ENCODE peak calls at places on chromosomes 7 and 10, in nine cellular contexts. Q, A, I, E, F, D, Y, H and G are unnamed samples.

GRCh38 chr10:1061930-1062769 is 6.0 kb downstream of the WDR37 start:
- DNase-seq in D (no peak), E (no peak), Q (no peak), I (peak), A (no peak), H (no peak), F (no peak), Y (no peak), G (no peak)

GRCh38 chr7:14507617-14508016 is 394.9 kb downstream of the DGKB start:
- DNase-seq in H (no peak), Y (no peak), A (no peak), E (no peak), I (peak), F (no peak), Q (no peak), D (no peak), G (no peak)

GRCh38 chr10:94293344-94293743 is 69.4 kb downstream of the NOC3L start:
- DNase-seq in Q (no peak), Y (no peak), E (no peak), H (no peak), A (no peak), D (no peak), F (no peak), I (no peak), G (no peak)

GRCh38 chr10:101851411-101852116 is 8.0 kb upstream of the KCNIP2 start:
- DNase-seq in I (no peak), E (no peak), H (peak), Y (no peak), F (no peak), A (no peak), D (no peak), Q (no peak), G (no peak)

GRCh38 chr10:75475470-75476182 is 44.2 kb downstream of the LRMDA start:
- DNase-seq in Y (peak), H (no peak), D (no peak), A (no peak), I (peak), Q (no peak), E (no peak), F (no peak), G (no peak)

GRCh38 chr10:80163741-80164341 is 31.3 kb downstream of the PLAC9 start:
- DNase-seq in I (peak), D (no peak), Q (no peak), Y (no peak), E (no peak), H (no peak), A (no peak), F (no peak), G (no peak)

GRCh38 chr10:119466655-119467054 is 75.9 kb downstream of the RGS10 start:
- DNase-seq in Q (no peak), E (no peak), F (no peak), I (no peak), Y (no peak), H (no peak), A (no peak), D (no peak), G (no peak)

GRCh38 chr7:43138710-43139601 is 26.5 kb downstream of the HECW1 start:
- DNase-seq in F (no peak), I (peak), A (no peak), D (no peak), E (no peak), Y (peak), H (no peak), Q (no peak), G (no peak)

GRCh38 chr10:62020362-62020730 is 118.8 kb downstream of the ARID5B start:
- DNase-seq in E (no peak), D (no peak), Y (no peak), H (no peak), Q (no peak), I (no peak), A (no peak), F (no peak), G (no peak)

GRCh38 chr10:33363112-33363511 is 28.6 kb upstream of the NRP1 start:
- DNase-seq in Q (no peak), I (no peak), E (no peak), A (no peak), H (no peak), Y (no peak), D (no peak), F (no peak), G (no peak)

GRCh38 chr10:115795964-115796363 is 477.0 kb downstream of the GFRA1 start:
- DNase-seq in H (no peak), Y (no peak), I (no peak), E (no peak), Q (no peak), A (no peak), D (no peak), F (no peak), G (no peak)

GRCh38 chr10:97399843-97400545 is 1.1 kb downstream of the RRP12 start:
- DNase-seq in Y (no peak), D (no peak), E (no peak), H (no peak), Q (no peak), A (no peak), F (no peak), I (peak), G (peak)

GRCh38 chr10:21978191-21978862 is 25.2 kb downstream of the DNAJC1 start:
- DNase-seq in A (no peak), F (no peak), I (peak), E (no peak), Y (no peak), D (no peak), H (no peak), Q (no peak), G (no peak)

GRCh38 chr10:93445978-93446720 is 36.0 kb downstream of the MYOF start:
- DNase-seq in F (no peak), A (no peak), H (no peak), D (no peak), E (no peak), Q (no peak), I (no peak), Y (no peak), G (no peak)

GRCh38 chr10:32307609-32308008 is 39.3 kb downstream of the EPC1 start:
- DNase-seq in E (no peak), H (no peak), D (no peak), Q (no peak), Y (no peak), F (no peak), I (no peak), A (no peak), G (no peak)

GRCh38 chr7:43163885-43164284 is 51.4 kb downstream of the HECW1 start:
- DNase-seq in D (no peak), H (no peak), I (no peak), A (no peak), Y (no peak), E (no peak), Q (no peak), F (no peak), G (no peak)

GRCh38 chr10:116689744-116690143 is 52.6 kb downstream of the HSPA12A start:
- DNase-seq in Y (no peak), F (no peak), A (no peak), E (no peak), I (no peak), D (no peak), H (no peak), Q (no peak), G (no peak)

GRCh38 chr7:69947998-69948397 is 349.7 kb downstream of the AUTS2 start:
- DNase-seq in F (no peak), D (no peak), Y (no peak), I (no peak), A (no peak), E (no peak), H (no peak), Q (no peak), G (no peak)

GRCh38 chr7:13628231-13629001 is 361.1 kb downstream of the ETV1 start:
- DNase-seq in I (peak), Y (no peak), H (no peak), E (no peak), F (no peak), A (no peak), D (no peak), Q (no peak), G (no peak)

GRCh38 chr10:27513451-27514191 is 9.5 kb downstream of the RAB18 start:
- DNase-seq in I (peak), D (no peak), E (no peak), Q (no peak), F (no peak), A (no peak), H (no peak), Y (no peak), G (no peak)

GRCh38 chr10:127524229-127524628 is 24.9 kb upstream of the NPS start:
- DNase-seq in E (no peak), D (no peak), H (no peak), A (no peak), Y (no peak), Q (no peak), F (no peak), I (no peak), G (no peak)

GRCh38 chr7:155806096-155806871 is 6.0 kb downstream of the SHH start:
- DNase-seq in I (no peak), Y (peak), H (no peak), E (peak), D (no peak), A (no peak), F (peak), Q (no peak), G (no peak)

GRCh38 chr7:155805826-155806095 is 6.5 kb downstream of the SHH start:
- DNase-seq in A (no peak), E (no peak), H (no peak), Y (no peak), Q (no peak), D (no peak), I (no peak), F (no peak), G (no peak)

GRCh38 chr7:155804431-155804831 is 7.8 kb downstream of the SHH start:
- DNase-seq in A (no peak), F (peak), E (no peak), D (no peak), H (no peak), Q (no peak), I (no peak), Y (peak), G (no peak)

GRCh38 chr7:155803418-155804376 is 8.6 kb downstream of the SHH start:
- DNase-seq in H (no peak), Y (peak), I (no peak), F (peak), D (peak), Q (peak), A (peak), E (peak), G (peak)

GRCh38 chr7:155804897-155805825 is 7.1 kb downstream of the SHH start:
- DNase-seq in A (peak), D (peak), F (peak), I (peak), Q (peak), E (peak), H (no peak), Y (peak), G (peak)
- TF ChIP-seq CTCF in A (peak), D (peak), F (no peak), I (peak), Q (peak), E (peak), H (peak), Y (peak), G (peak)

DNA sequence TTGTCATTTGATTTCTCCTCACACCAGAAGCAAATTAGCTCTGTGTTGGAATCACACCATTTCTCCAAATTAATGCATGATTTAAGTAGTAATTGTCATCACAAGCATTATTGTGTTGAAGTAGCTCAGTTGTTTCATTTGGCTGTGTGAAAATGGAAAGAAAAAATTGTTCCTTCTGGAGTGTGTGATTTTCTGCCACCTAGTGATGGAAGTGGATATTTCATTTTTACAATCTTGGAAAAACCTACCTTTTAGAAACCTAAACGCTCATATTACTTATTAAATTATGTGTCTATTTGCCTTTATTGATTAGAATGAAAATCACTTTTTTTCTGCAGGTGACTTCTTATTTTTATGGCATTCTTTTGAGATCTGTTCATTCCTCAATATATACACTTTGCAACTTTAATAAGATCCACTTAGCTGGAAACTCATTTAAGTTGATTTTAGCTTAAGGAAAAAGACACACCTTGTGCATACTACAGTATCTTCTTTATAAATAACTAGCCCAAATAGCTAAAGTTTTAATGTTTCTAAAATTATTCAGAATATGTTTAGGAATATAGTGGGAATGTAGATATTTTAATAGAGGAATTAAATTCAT is 50.0 kb downstream of the SRI start:
- DNase-seq in A (no peak), Y (no peak), H (no peak), D (no peak), F (no peak), Q (no peak), E (no peak), I (peak), G (no peak)
- TF ChIP-seq CTCF in A (peak), Y (peak), H (peak), D (peak), F (peak), Q (peak), E (peak), I (peak), G (peak)

DNA sequence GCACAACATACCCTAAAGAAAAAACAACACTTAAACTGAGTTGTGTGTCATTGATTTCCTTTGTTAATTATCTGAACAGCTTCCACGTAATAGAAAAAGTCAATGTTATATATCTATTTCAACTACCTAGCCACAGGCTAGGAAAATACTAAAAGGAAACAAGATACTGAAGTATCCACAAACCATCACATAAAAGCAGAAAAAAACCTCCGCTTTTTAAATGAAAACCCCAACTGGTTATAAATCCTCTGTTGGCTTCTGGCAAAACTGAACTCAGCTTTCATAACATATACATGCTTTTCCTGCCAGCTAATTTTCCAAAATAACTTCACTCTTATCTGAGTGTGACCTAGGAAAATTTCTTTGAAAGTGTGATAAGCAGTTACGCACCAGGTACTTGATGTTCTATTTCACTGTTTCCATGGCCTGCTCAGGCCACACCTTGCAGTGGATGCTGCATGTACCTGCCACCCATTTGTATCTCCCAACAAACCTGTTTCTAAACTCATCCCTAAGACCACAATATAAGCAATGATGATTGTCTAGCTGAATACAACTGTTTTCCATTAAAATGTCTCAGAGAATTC is 11.9 kb downstream of the FAM3C start:
- DNase-seq in Y (no peak), E (no peak), H (no peak), Q (no peak), D (no peak), I (no peak), A (no peak), F (no peak), G (no peak)
- TF ChIP-seq CTCF in Y (no peak), E (no peak), H (no peak), Q (no peak), D (no peak), I (no peak), A (no peak), F (no peak), G (no peak)

GRCh38 chr7:141674702-141675101 is 27.3 kb downstream of the DENND11 start:
- DNase-seq in D (peak), I (no peak), F (no peak), Q (no peak), H (no peak), A (no peak), E (peak), Y (peak), G (peak)
- TF ChIP-seq CTCF in D (peak), I (peak), F (no peak), Q (peak), H (peak), A (peak), E (peak), Y (peak), G (peak)

DNA sequence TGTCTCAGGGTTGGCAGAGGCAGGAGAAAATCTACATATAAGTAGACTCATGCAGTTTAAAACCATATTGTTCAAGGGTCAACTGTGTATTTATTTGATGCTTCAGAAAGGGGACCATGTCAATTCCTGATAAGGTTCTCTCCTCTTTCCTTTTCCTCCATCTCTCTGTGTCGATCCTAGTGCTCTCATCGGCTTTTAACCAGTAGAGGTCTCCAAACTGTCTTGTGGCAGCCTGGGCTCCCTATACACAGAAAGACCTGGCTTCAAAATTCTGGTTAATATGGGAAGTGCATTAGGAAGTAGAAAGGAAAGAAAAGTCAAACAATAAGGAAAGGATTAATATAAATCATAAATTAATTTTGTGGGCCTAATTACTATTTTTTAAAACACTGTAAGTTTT is 304.4 kb upstream of the C7orf33 start:
- DNase-seq in Q (no peak), E (peak), Y (no peak), D (no peak), H (no peak), F (no peak), A (no peak), I (no peak), G (no peak)
- TF ChIP-seq CTCF in Q (peak), E (no peak), Y (peak), D (no peak), H (peak), F (no peak), A (peak), I (peak), G (peak)

GRCh38 chr10:69864321-69864720 is 62.6 kb downstream of the COL13A1 start:
- DNase-seq in D (no peak), Y (no peak), I (peak), A (no peak), Q (no peak), H (no peak), F (no peak), E (no peak), G (no peak)

GRCh38 chr10:69867699-69868558 is 66.2 kb downstream of the COL13A1 start:
- DNase-seq in Y (peak), Q (no peak), E (no peak), F (no peak), D (no peak), I (no peak), A (no peak), H (no peak), G (no peak)

GRCh38 chr10:69866688-69867461 is 65.2 kb downstream of the COL13A1 start:
- DNase-seq in E (peak), A (no peak), Y (peak), D (peak), I (peak), F (no peak), Q (no peak), H (no peak), G (peak)

GRCh38 chr10:69865450-69865849 is 63.7 kb downstream of the COL13A1 start:
- DNase-seq in E (no peak), H (no peak), F (no peak), Q (no peak), D (no peak), A (no peak), Y (no peak), I (no peak), G (no peak)

GRCh38 chr10:69866246-69866687 is 64.6 kb downstream of the COL13A1 start:
- DNase-seq in A (no peak), D (no peak), Y (no peak), Q (no peak), E (no peak), I (no peak), F (no peak), H (no peak), G (no peak)
- TF ChIP-seq CTCF in A (no peak), D (no peak), Y (no peak), Q (no peak), E (no peak), I (no peak), F (no peak), H (no peak), G (no peak)

GRCh38 chr7:138645284-138645683 is 55.9 kb downstream of the SVOPL start:
- DNase-seq in E (no peak), F (no peak), I (no peak), A (no peak), H (no peak), Y (peak), D (peak), Q (no peak), G (no peak)
- TF ChIP-seq CTCF in E (no peak), F (no peak), I (no peak), A (no peak), H (peak), Y (peak), D (no peak), Q (no peak), G (no peak)